ENCODE peak calls at places on chromosome 20, in eight cellular contexts. G is body of pancreas; R is ascending aorta; F is endothelial cell of umbilical vein; M is Peyer's patch; L is psoas muscle; X is colonic mucosa; O is CD8-positive, alpha-beta T cell. C is an unnamed sample. For H3K4me1 and H3K36me3, the result is how much of the 10 kb centered on the place peaks cover.

GRCh38 chr20:24971702-24972101 is 20.8 kb downstream of the APMAP start:
- DNase-seq in X (no peak), M (no peak), F (no peak), O (no peak), G (no peak), R (no peak), L (no peak), C (peak)

GRCh38 chr20:60784321-60784720 is 467.7 kb upstream of the CDH4 start:
- DNase-seq in M (no peak), G (no peak), F (no peak), X (no peak), O (no peak), L (no peak), R (no peak), C (no peak)

GRCh38 chr20:24481188-24481587 is 11.8 kb downstream of the SYNDIG1 start:
- DNase-seq in L (no peak), G (no peak), M (no peak), O (no peak), X (no peak), R (no peak), F (no peak), C (no peak)

GRCh38 chr20:33875534-33876026 is 64.4 kb downstream of the CHMP4B start:
- DNase-seq in O (no peak), M (no peak), X (no peak), R (no peak), F (no peak), L (no peak), G (no peak), C (no peak)

GRCh38 chr20:53080969-53081871 is 109.1 kb downstream of the TSHZ2 start:
- DNase-seq in F (peak), L (no peak), R (no peak), M (no peak), G (peak), X (peak), O (no peak), C (no peak)

GRCh38 chr20:48190757-48191156 is 405.5 kb upstream of the SULF2 start:
- DNase-seq in M (no peak), O (no peak), F (no peak), L (no peak), G (no peak), X (no peak), R (no peak), C (no peak)

GRCh38 chr20:32224463-32224862 is 16.8 kb downstream of the POFUT1 start:
- DNase-seq in X (peak), R (no peak), F (no peak), O (no peak), L (no peak), G (peak), M (peak), C (no peak)

GRCh38 chr20:31845300-31845863 is at the start of gene FOXS1:
- DNase-seq in F (peak), O (no peak), X (no peak), M (no peak), G (no peak), R (peak), L (peak), C (peak)

GRCh38 chr20:4225778-4226177 is 210.4 kb upstream of the RNF24 start:
- DNase-seq in M (no peak), X (no peak), O (no peak), G (no peak), L (no peak), F (peak), R (peak), C (no peak)

GRCh38 chr20:23156170-23156841 is 70.2 kb upstream of the CD93 start:
- DNase-seq in X (no peak), M (peak), F (peak), R (peak), O (no peak), L (peak), G (no peak), C (peak)

GRCh38 chr20:53808733-53809132 is 215.1 kb upstream of the ZNF217 start:
- DNase-seq in G (no peak), X (no peak), O (no peak), M (no peak), R (no peak), L (no peak), F (no peak), C (no peak)

GRCh38 chr20:20780127-20780822 is 67.8 kb upstream of the RALGAPA2 start:
- DNase-seq in F (no peak), X (peak), L (peak), G (peak), M (peak), R (peak), O (no peak), C (peak)

GRCh38 chr20:62049342-62050165 is 16.1 kb downstream of the TAF4 start:
- DNase-seq in O (no peak), G (no peak), R (no peak), M (no peak), L (no peak), F (no peak), X (no peak), C (no peak)

GRCh38 chr20:47318027-47318595 is 38.4 kb downstream of the ZMYND8 start:
- DNase-seq in F (no peak), G (no peak), O (no peak), X (peak), M (no peak), R (no peak), L (peak), C (no peak)

GRCh38 chr20:48096957-48097890 is 311.9 kb upstream of the SULF2 start:
- DNase-seq in F (no peak), L (no peak), M (no peak), X (no peak), O (no peak), G (peak), R (no peak), C (no peak)

GRCh38 chr20:7765221-7765620 is 175.0 kb downstream of the HAO1 start:
- DNase-seq in F (no peak), G (no peak), R (no peak), O (no peak), X (no peak), L (no peak), M (no peak), C (no peak)

GRCh38 chr20:33310327-33310899 is 27.4 kb downstream of the BPIFB1 start:
- DNase-seq in F (no peak), R (no peak), O (no peak), G (no peak), L (no peak), X (no peak), M (no peak), C (no peak)

GRCh38 chr20:8997720-8998119 is 71.2 kb upstream of the PLCB4 start:
- DNase-seq in F (no peak), O (no peak), X (no peak), G (no peak), R (no peak), M (no peak), L (no peak), C (no peak)

GRCh38 chr20:56420028-56420427 is 8.0 kb downstream of the CASS4 start:
- DNase-seq in O (no peak), M (no peak), X (no peak), G (no peak), F (no peak), R (no peak), L (no peak), C (no peak)

GRCh38 chr20:57397004-57397692 is 6.0 kb downstream of the RBM38 start:
- DNase-seq in M (no peak), O (peak), L (peak), F (no peak), G (no peak), X (no peak), R (no peak), C (no peak)

GRCh38 chr20:22802296-22802695 is 217.9 kb upstream of the FOXA2 start:
- DNase-seq in F (no peak), X (no peak), O (no peak), R (no peak), M (no peak), L (no peak), G (no peak), C (no peak)

GRCh38 chr20:17889226-17889625 is 79.4 kb downstream of the SNX5 start:
- DNase-seq in G (no peak), M (no peak), R (no peak), O (no peak), X (no peak), F (no peak), L (no peak), C (no peak)

DNA sequence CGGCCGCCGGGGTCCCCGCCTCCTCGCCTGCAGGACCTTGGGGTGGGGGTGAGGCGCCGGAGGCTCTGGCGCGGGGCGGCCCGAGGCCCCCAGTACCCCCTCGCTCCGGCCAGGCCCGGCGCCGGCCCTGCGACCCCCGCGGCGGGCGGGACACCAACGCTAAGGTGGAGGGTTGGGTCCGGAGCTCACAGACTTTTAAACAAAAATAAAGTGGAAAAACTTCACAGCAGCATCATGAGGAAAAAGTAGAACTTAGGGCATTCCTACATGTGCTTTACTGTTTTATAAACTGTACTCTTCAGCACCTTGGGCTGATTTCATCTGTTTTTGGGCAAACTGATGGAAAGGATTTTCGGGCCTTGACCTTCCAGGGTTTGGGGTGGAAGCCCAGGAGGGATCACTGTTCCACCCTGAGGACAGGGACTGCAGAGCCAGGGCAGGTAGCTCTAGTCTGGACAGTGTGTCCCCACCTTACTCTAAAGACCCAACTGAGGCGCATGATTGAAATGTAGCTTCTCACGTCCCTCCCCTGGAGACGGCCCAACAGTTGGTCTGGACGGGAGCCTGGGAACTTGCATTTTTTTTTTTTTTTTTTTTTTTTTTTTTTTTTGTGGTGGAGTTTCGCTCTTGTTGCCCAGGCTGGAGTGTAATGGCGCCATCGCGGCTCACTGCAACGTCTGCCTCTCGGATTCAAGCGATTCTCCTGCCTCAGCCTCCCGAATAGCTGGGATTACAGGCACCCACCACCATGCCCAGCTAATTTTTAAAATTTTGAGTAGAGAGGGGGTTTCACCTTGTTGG is 708 bp downstream of the NELFCD start:
- DNase-seq in O (no peak), M (peak), L (no peak), F (peak), G (no peak), X (peak), R (peak), C (no peak)
- H3K4me1 ChIP-seq in O (under half), M (under half), L (under half), F (under half), G (under half), X (under half), R (under half), C (under half)

DNA sequence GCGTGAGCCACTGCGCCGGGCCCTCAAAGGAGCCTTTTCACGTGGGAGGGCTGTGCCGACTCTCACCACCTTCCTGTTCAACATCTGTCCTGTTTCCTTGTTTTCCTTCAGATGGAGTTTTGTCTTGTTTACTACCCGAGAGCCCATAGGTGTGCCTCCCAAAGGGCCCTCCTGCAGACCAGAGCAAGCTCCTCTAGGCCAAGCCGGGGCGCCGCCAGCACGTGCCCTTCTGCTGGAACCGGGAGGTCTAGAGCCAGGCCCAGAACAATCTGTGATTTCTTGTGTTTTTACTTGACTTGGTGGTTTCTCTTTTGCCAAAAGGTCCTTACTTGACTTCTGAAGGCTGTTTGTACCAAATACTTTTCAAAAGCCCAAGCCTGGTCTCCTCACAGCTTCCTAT is 8.0 kb upstream of the DNAJC5 start:
- DNase-seq in X (no peak), G (no peak), O (no peak), F (no peak), L (no peak), M (no peak), R (no peak), C (no peak)
- H3K36me3 ChIP-seq in X (under half), G (under half), O (under half), F (under half), L (half or more), M (under half), R (half or more), C (half or more)

DNA sequence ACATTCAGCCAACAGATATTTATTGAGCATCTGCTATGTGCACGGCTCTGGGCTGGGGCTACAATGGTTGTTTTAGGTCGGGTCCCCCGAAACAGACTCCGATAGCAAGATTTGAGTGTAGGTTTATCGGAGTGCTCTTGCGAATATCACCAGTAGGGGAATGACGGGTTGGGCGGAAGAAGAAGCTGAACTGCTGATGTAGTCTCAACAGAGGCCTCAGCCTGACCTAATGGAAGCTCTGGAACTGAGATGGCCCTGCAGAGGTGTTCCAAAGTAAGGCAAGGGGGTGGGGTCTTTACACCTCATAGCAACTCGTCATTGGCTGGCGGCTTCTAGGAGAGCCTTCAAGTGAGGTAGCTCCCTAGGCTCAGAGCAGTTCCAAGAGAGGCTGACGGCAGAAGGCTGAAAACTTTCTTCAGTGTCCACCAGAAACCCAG is 1.1 kb downstream of the L3MBTL1 start:
- DNase-seq in F (no peak), O (no peak), G (no peak), L (no peak), X (no peak), R (no peak), M (no peak), C (no peak)
- H3K4me1 ChIP-seq in F (under half), O (under half), G (under half), L (under half), X (under half), R (under half), M (under half), C (under half)

GRCh38 chr20:59667131-59667530 is 62.8 kb downstream of the PHACTR3 start:
- DNase-seq in L (no peak), R (no peak), O (no peak), G (no peak), F (no peak), M (no peak), X (no peak), C (no peak)

GRCh38 chr20:59665656-59666555 is 61.6 kb downstream of the PHACTR3 start:
- DNase-seq in L (no peak), R (no peak), F (no peak), M (no peak), X (no peak), G (no peak), O (no peak), C (no peak)

GRCh38 chr20:59664389-59665055 is 60.2 kb downstream of the PHACTR3 start:
- DNase-seq in R (no peak), G (no peak), X (no peak), M (no peak), O (no peak), F (no peak), L (no peak), C (no peak)

GRCh38 chr20:59667981-59668515 is 63.7 kb downstream of the PHACTR3 start:
- DNase-seq in R (no peak), M (no peak), X (no peak), F (no peak), O (no peak), L (no peak), G (no peak), C (no peak)

DNA sequence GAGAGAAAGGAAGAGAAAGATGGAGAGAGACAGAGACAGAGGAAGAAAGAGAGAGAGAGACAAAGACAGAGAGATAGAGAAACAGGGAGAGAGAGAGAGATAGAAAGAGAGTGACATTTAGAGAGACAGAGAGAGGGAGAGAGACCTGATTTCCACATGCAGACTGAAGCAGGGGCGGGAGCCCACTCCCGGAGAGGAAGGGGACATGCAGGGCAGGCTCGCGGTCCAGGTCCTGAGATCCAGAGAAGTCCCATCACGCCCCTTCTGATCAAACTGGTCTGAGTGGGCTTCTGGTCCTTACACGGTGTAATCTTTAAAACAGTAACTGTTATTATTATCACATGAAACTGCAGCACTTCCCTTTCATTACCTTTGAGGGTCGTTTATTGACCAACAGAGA is 62.2 kb downstream of the PHACTR3 start:
- DNase-seq in F (no peak), G (no peak), O (no peak), X (no peak), M (no peak), L (no peak), R (no peak), C (no peak)
- H3K36me3 ChIP-seq in F (under half), G (under half), O (under half), X (under half), M (under half), L (under half), R (under half), C (under half)

GRCh38 chr20:50858525-50858924 is 63.7 kb downstream of the BCAS4 start:
- DNase-seq in R (no peak), F (no peak), O (no peak), X (no peak), M (no peak), G (no peak), L (no peak), C (no peak)
- H3K4me1 ChIP-seq in R (under half), F (under half), O (under half), X (under half), M (under half), G (under half), L (under half), C (under half)

DNA sequence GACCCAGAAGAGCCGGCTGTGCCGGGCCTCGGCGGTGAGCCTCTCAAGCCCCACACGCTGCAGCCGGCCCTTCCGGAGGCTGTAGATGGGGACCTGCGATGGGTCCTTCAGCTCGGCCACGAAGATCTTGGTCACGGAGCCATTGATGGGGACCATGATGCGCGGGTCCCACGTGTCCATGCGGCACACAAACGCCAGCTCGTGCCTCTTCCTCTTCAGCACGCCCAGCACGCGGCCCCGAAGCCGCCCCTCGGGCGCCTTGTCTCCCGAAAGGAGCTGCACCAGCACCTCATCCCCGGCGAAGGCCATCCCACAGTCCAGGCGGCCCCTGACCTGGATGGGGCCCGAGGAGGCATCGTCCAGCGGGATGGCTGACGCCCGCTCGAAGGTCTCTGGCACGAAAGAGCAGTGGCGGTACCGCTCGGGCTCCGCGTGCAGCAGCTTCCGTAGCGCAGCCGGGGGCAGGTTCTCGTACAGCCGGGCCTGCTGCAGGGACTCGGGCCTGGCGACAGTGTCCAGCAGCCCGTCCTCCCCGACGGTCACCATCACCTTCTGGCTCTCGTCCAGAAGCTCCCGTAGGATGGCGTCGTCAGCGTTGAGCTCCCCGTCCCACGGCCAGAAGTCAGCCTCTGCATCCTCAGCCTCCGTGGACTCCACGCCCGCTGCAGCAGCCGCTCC is 8.9 kb downstream of the HELZ2 start:
- DNase-seq in M (no peak), R (no peak), L (no peak), O (no peak), X (no peak), G (no peak), F (no peak), C (no peak)
- H3K36me3 ChIP-seq in M (under half), R (half or more), L (under half), O (under half), X (under half), G (under half), F (under half), C (under half)

DNA sequence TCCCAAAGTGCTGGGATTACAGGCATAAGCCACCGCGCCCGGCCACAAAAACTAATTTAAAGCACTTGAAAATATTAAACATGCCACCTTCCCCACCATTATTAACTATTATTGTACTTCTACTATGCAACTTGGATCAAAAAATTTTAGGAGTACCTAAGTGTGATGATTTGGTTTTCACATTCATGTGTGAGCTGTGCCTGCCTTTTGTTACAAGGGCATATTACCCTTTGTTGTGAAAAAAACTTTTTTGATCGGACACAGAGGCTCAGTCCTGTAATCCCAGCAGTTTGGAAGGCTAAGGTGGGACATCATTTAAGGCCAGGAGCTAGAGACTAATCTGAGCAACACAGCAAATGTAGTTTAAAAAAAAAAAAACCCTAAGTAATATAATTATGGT is 17.1 kb downstream of the ROMO1 start:
- DNase-seq in R (no peak), L (no peak), G (no peak), M (no peak), X (no peak), F (no peak), O (no peak), C (no peak)
- H3K4me1 ChIP-seq in R (under half), L (half or more), G (under half), M (under half), X (under half), F (under half), O (under half), C (under half)

DNA sequence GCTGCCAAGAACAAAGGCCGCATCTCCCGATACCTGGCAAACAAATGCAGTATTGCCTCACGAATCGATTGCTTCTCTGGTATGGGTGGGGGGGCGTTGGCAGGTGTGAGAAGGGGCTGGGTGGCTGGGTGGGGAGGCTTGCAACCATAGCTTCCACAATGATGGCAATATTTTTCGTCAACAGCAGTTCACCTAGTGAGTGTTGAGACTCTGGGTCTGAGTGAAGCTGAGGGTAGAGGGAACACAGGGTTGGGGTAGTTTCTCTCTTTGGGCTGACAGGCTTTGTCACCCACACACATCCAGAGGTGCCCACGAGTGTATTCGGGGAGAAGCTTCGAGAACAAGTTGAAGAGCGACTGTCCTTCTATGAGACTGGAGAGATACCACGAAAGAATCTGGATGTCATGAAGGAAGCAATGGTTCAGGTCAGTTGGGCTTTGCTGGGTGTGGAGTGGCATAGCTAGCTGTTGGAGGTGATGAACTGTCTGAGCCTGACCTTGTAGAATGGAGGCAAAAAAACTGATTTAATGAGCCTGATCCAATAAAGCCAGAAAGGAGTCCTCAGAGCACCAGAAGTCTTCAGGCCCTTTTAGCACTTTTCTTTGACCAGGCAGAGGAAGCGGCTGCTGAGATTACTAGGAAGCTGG is 4.2 kb downstream of the NOP56 start:
- DNase-seq in L (no peak), M (no peak), O (no peak), F (no peak), R (peak), X (no peak), G (no peak), C (no peak)
- H3K36me3 ChIP-seq in L (half or more), M (under half), O (half or more), F (under half), R (half or more), X (under half), G (under half), C (half or more)

GRCh38 chr20:51705400-51705799 is 62.8 kb downstream of the ATP9A start:
- DNase-seq in G (no peak), O (no peak), F (no peak), M (no peak), R (no peak), X (no peak), L (no peak), C (no peak)
- H3K4me1 ChIP-seq in G (under half), O (under half), F (under half), M (under half), R (under half), X (under half), L (under half), C (under half)